ENCODE peak calls at places on chromosomes 12 and 14, in four cellular contexts. E, C, M and R are unnamed samples.

GRCh38 chr14:92846162-92846897 is 52.2 kb downstream of the GOLGA5 start:
- DNase-seq in E (no peak), C (peak; percentile 82), M (peak; percentile 51), R (no peak)

GRCh38 chr12:42564540-42564939 is 25.0 kb downstream of the PRICKLE1 start:
- DNase-seq in E (no peak), C (peak; percentile 77), M (no peak), R (no peak)

GRCh38 chr14:72679106-72679505 is 214.8 kb downstream of the DPF3 start:
- DNase-seq in E (no peak), C (peak; percentile 52), M (no peak), R (no peak)

GRCh38 chr14:95190857-95191256 is 33.5 kb upstream of the DICER1 start:
- DNase-seq in E (no peak), C (no peak), M (no peak), R (no peak)

GRCh38 chr12:110073049-110073831 is 24.9 kb upstream of the C12orf76 start:
- DNase-seq in E (no peak), C (no peak), M (no peak), R (no peak)

GRCh38 chr14:90191154-90191553 is 65.2 kb upstream of the PSMC1 start:
- DNase-seq in E (no peak), C (no peak), M (no peak), R (no peak)

GRCh38 chr14:101862177-101862576 is 100.7 kb downstream of the PPP2R5C start:
- DNase-seq in E (no peak), C (peak; percentile 64), M (no peak), R (no peak)

GRCh38 chr14:35180179-35180578 is 57.8 kb downstream of the PRORP start:
- DNase-seq in E (no peak), C (no peak), M (no peak), R (no peak)

GRCh38 chr12:121239704-121240420 is 29.9 kb downstream of the P2RX4 start:
- DNase-seq in E (no peak), C (no peak), M (no peak), R (no peak)
- TF ChIP-seq MAFK in E (no peak), C (no peak), M (no peak), R (no peak)

GRCh38 chr12:30025317-30025716 is 241.6 kb upstream of the TMTC1 start:
- DNase-seq in E (no peak), C (no peak), M (no peak), R (no peak)

GRCh38 chr12:30023186-30023585 is 239.4 kb upstream of the TMTC1 start:
- DNase-seq in E (no peak), C (peak; percentile 19), M (no peak), R (no peak)

GRCh38 chr12:30021046-30021833 is 237.5 kb upstream of the TMTC1 start:
- DNase-seq in E (no peak), C (peak; percentile 37), M (no peak), R (no peak)

DNA sequence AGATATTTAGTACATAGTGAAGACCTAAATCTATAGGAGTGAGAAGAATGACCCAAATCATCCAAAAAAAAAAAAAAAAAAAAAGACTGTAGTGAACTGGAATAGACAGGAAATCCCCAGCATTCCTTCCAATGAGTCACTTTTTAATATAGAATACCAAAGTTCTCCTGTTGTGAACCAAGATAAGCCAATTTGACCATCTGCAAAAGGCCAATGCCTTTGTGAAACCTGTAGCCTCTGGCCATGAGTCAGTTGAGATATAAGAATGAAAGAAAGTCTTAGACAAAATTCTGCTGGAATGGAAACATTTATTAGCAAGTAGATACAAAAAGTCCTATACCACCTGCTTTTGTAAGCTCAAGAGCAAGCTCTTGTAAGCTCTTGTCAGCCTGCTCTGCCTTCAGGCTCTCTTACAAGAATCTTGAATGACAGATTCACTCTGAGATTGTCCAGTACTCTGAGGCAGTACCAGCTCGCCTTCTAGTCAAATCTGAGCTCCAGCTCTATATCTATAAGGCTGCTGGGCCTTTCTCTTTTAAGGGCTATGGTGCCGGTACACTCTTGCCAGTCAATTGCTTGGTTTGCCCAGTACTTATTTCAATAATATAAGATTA is 243.0 kb upstream of the TMTC1 start:
- DNase-seq in E (no peak), C (peak; percentile 89), M (no peak), R (no peak)
- TF ChIP-seq MAFK in E (no peak), C (no peak), M (no peak), R (no peak)

GRCh38 chr12:25556136-25556535 is 3.1 kb upstream of the LMNTD1 start:
- DNase-seq in E (no peak), C (no peak), M (no peak), R (no peak)

GRCh38 chr12:25552681-25553080 is 402 bp downstream of the LMNTD1 start:
- DNase-seq in E (no peak), C (peak; percentile 90), M (no peak), R (no peak)

GRCh38 chr12:25558566-25558965 is 5.5 kb upstream of the LMNTD1 start:
- DNase-seq in E (no peak), C (peak; percentile 51), M (no peak), R (no peak)

GRCh38 chr12:25553083-25553482 is at the start of gene LMNTD1:
- DNase-seq in E (no peak), C (peak; percentile 89), M (no peak), R (no peak)

DNA sequence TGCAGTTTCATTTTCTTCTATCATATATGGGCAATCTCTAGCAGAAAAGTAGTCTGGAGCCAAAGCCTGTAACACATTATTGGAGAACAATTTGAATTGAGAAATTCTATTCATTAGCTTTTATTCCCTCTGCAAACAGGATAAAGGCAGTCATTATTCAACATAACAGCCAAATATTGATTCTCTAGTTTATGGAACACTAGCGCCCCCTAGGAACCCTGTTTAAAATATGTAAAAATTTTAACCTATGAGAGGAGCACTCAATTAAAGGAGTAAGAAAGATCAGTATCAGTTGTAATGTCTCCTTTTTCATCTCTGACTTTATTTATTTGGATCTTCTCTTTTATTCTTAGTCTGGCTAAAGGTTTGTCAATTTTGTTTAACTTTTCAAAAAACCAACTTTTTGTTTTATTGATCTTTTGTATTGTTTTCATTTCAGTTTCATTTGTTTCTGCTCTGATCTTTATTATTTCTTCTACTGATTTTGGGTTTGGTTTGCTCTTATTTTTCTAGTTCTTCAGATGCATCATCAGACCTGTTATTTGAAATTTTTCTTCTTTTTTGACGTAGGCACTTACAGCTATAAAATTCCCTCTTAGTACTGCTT is 4.8 kb upstream of the LMNTD1 start:
- DNase-seq in E (peak; percentile 11), C (peak; percentile 43), M (peak; percentile 16), R (peak; percentile 8)
- TF ChIP-seq MAFK in E (no peak), C (no peak), M (no peak), R (no peak)

GRCh38 chr14:75046275-75046674 is 5.0 kb downstream of the MLH3 start:
- DNase-seq in E (no peak), C (no peak), M (no peak), R (no peak)

GRCh38 chr14:75044760-75045159 is 6.5 kb downstream of the MLH3 start:
- DNase-seq in E (no peak), C (peak; percentile 43), M (peak; percentile 18), R (no peak)

GRCh38 chr14:75046899-75047298 is 4.4 kb downstream of the MLH3 start:
- DNase-seq in E (no peak), C (peak; percentile 45), M (no peak), R (no peak)

GRCh38 chr14:75042040-75042439 is 9.2 kb downstream of the MLH3 start:
- DNase-seq in E (no peak), C (no peak), M (no peak), R (peak; percentile 9)

GRCh38 chr14:75044322-75044721 is 6.9 kb downstream of the MLH3 start:
- DNase-seq in E (no peak), C (peak; percentile 86), M (no peak), R (no peak)
- TF ChIP-seq MAFK in E (no peak), C (no peak), M (no peak), R (no peak)

GRCh38 chr14:24052656-24053547 is 1.1 kb downstream of the CARMIL3 start:
- DNase-seq in E (no peak), C (no peak), M (no peak), R (no peak)
- TF ChIP-seq MAFK in E (no peak), C (no peak), M (no peak), R (no peak)

GRCh38 chr14:103133213-103134140 is 10.2 kb downstream of the TNFAIP2 start:
- DNase-seq in E (no peak), C (no peak), M (no peak), R (no peak)
- TF ChIP-seq MAFK in E (no peak), C (no peak), M (no peak), R (no peak)

DNA sequence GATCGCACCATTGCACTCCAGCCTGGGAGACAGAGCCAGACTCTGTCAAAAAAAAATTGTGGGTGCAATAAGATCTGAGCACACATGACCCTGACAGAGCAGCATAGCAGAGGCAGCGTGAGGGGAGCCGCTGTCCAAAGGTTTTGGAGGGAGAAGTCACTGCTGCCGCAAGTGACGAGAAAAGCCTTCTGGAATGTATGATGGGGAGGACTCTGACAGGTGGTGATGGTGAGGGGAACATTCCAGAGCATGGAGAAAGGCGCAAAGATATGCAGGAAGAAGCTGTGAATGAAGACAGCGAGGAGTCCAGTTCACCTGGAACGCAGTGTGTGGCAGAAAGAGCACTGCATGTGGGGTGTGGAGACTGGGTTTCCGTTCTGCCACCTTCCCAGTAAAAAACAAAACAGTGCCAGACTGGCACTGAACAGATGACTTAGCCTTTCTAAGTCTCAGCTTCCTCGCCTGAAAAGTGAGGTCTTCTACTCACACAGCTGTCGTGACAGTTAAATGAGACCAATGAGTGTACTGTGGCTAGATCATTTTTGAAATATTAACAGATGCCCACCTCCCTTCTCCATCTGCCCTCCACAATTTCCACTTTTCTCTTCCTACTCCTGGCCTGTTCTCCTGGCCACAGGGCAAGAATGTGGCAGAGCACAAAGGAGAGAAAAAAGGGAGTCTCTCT is 53.4 kb upstream of the PTHLH start:
- DNase-seq in E (no peak), C (no peak), M (no peak), R (no peak)
- TF ChIP-seq MAFK in E (no peak), C (no peak), M (no peak), R (no peak)

DNA sequence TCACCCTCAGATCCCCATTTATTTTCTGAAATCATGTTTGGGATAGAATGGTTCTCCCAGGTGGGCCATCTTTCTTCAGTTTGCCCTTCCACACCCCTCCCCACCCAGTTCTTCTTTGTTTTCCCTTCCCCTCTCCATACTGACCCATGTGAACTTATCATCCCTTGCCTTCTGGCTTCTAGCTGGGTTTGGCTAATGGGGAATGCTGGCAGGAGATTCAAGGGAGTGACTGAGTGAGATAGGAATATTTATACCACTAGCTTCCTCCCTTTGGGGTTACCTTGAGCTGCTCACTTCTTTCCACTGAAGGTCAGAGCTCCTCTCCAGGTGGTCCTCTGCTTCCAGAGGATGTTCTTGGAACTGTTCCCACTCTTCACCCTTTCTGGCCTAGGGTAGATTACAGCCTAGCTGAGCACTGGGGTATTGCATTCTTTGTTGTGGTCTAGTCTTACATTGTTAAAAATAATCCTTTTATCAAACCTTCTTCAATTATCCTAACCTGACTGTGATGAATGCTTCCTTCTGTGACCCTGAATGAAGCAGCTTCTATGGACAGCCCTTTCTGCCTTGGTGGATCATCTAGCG is 88.3 kb upstream of the ATP2B1 start:
- DNase-seq in E (no peak), C (no peak), M (peak; percentile 17), R (no peak)
- TF ChIP-seq MAFK in E (no peak), C (no peak), M (no peak), R (no peak)

GRCh38 chr12:101941306-101942000 is 64.1 kb downstream of the DRAM1 start:
- DNase-seq in E (no peak), C (no peak), M (no peak), R (no peak)
- TF ChIP-seq MAFK in E (no peak), C (no peak), M (no peak), R (no peak)